ENCODE peak calls at places on chromosomes 5 and 9, in four cellular contexts. R is H9, L is neuronal stem cell, M is H1. B is an unnamed sample.

GRCh38 chr5:179297486-179298180 is 47.6 kb downstream of the ADAMTS2 start:
- DNase-seq in M (no peak), R (no peak), L (no peak), B (no peak)

GRCh38 chr5:142495561-142495960 is 170.7 kb upstream of the SPRY4 start:
- DNase-seq in L (no peak), R (no peak), M (no peak), B (no peak)

GRCh38 chr9:107060026-107060425 is 197.1 kb downstream of the ZNF462 start:
- DNase-seq in L (no peak), M (no peak), R (no peak), B (no peak)

GRCh38 chr5:126267435-126267834 is 155.8 kb upstream of the GRAMD2B start:
- DNase-seq in R (no peak), L (no peak), M (no peak), B (no peak)

GRCh38 chr9:91164724-91165520 is 196.8 kb downstream of the AUH start:
- DNase-seq in M (no peak), R (no peak), L (no peak), B (peak; percentile 47)

GRCh38 chr5:125409496-125410351 is 663.3 kb upstream of the ZNF608 start:
- DNase-seq in L (peak; percentile 81), R (no peak), M (no peak), B (peak; percentile 10)

GRCh38 chr9:131407717-131408195 is 13.9 kb downstream of the PRRC2B start:
- DNase-seq in R (peak; percentile 85), M (peak; percentile 65), L (no peak), B (peak; percentile 97)

GRCh38 chr5:16726538-16726946 is 109.7 kb upstream of the RETREG1 start:
- DNase-seq in L (no peak), R (no peak), M (no peak), B (no peak)

GRCh38 chr5:2695200-2695891 is 56.1 kb downstream of the IRX2 start:
- DNase-seq in L (no peak), R (no peak), M (no peak), B (no peak)

GRCh38 chr5:165209101-165209727 is 1703.8 kb downstream of the MAT2B start:
- DNase-seq in M (no peak), R (no peak), L (peak; percentile 36), B (peak; percentile 46)

GRCh38 chr5:101425345-101425744 is 522.3 kb upstream of the ST8SIA4 start:
- DNase-seq in R (no peak), M (no peak), L (no peak), B (no peak)

GRCh38 chr9:90914868-90915483 is 113.4 kb downstream of the SYK start:
- DNase-seq in M (peak; percentile 79), R (peak; percentile 89), L (peak; percentile 60), B (peak; percentile 80)

GRCh38 chr9:133351908-133352634 is 4.1 kb downstream of the RPL7A start:
- DNase-seq in R (peak; percentile 93), M (peak; percentile 83), L (peak; percentile 21), B (peak; percentile 93)

GRCh38 chr9:137757613-137758029 is 120.0 kb upstream of the CACNA1B start:
- DNase-seq in R (no peak), L (no peak), M (no peak), B (no peak)

GRCh38 chr5:55159763-55160492 is at the start of gene GPX8:
- DNase-seq in R (peak; percentile 58), L (peak; percentile 69), M (no peak), B (peak; percentile 94)

GRCh38 chr5:157914389-157914788 is 55.4 kb upstream of the CLINT1 start:
- DNase-seq in M (no peak), R (no peak), L (no peak), B (no peak)

GRCh38 chr5:1008451-1009358 is at the start of gene NKD2:
- DNase-seq in L (peak; percentile 56), R (no peak), M (peak; percentile 90), B (peak; percentile 37)

GRCh38 chr5:13698882-13699281 is 245.6 kb downstream of the DNAH5 start:
- DNase-seq in R (no peak), M (no peak), L (no peak), B (no peak)

GRCh38 chr9:31612336-31613030 is 772.0 kb upstream of the ACO1 start:
- DNase-seq in R (no peak), M (no peak), L (no peak), B (no peak)

GRCh38 chr5:106699198-106699597 is 971.5 kb downstream of the EFNA5 start:
- DNase-seq in L (no peak), M (peak; percentile 73), R (peak; percentile 76), B (peak; percentile 77)

GRCh38 chr9:33198163-33198562 is 31.0 kb upstream of the B4GALT1 start:
- DNase-seq in R (no peak), M (no peak), L (no peak), B (no peak)

GRCh38 chr9:38027714-38028113 is 41.3 kb downstream of the SHB start:
- DNase-seq in L (no peak), M (no peak), R (no peak), B (no peak)

GRCh38 chr5:139650689-139651501 is 2.7 kb downstream of the CXXC5 start:
- DNase-seq in R (peak; percentile 83), L (no peak), M (no peak), B (peak; percentile 88)

GRCh38 chr9:7549261-7549660 is 250.3 kb downstream of the DMAC1 start:
- DNase-seq in L (no peak), R (peak; percentile 78), M (peak; percentile 53), B (peak; percentile 92)

GRCh38 chr5:60490597-60491166 is 209.3 kb downstream of the DEPDC1B start:
- DNase-seq in R (no peak), M (no peak), L (no peak), B (no peak)

GRCh38 chr5:57841671-57842375 is 359.2 kb upstream of the ACTBL2 start:
- DNase-seq in M (peak; percentile 46), R (peak; percentile 80), L (peak; percentile 50), B (peak; percentile 98)

GRCh38 chr9:121386442-121387175 is 16.6 kb upstream of the STOM start:
- DNase-seq in R (no peak), M (no peak), L (no peak), B (peak; percentile 80)

GRCh38 chr9:6384732-6385131 is 28.3 kb upstream of the UHRF2 start:
- DNase-seq in R (peak; percentile 39), L (no peak), M (no peak), B (peak; percentile 12)

GRCh38 chr5:43207601-43208000 is 15.6 kb downstream of the NIM1K start:
- DNase-seq in L (no peak), M (no peak), R (no peak), B (no peak)

GRCh38 chr9:129383415-129384088 is 205.5 kb upstream of the IER5L start:
- DNase-seq in M (no peak), L (peak; percentile 38), R (peak; percentile 50), B (peak; percentile 68)

GRCh38 chr5:169801781-169802180 is 164.7 kb downstream of the DOCK2 start:
- DNase-seq in R (no peak), M (no peak), L (no peak), B (no peak)

GRCh38 chr9:125635888-125636287 is 71.1 kb downstream of the MAPKAP1 start:
- DNase-seq in R (no peak), L (no peak), M (no peak), B (no peak)

GRCh38 chr9:125639057-125639456 is 68.0 kb downstream of the MAPKAP1 start:
- DNase-seq in L (no peak), M (no peak), R (no peak), B (no peak)

GRCh38 chr9:125637264-125637663 is 69.7 kb downstream of the MAPKAP1 start:
- DNase-seq in L (no peak), M (no peak), R (no peak), B (no peak)

GRCh38 chr9:125638239-125638638 is 68.8 kb downstream of the MAPKAP1 start:
- DNase-seq in M (no peak), L (no peak), R (no peak), B (no peak)

DNA sequence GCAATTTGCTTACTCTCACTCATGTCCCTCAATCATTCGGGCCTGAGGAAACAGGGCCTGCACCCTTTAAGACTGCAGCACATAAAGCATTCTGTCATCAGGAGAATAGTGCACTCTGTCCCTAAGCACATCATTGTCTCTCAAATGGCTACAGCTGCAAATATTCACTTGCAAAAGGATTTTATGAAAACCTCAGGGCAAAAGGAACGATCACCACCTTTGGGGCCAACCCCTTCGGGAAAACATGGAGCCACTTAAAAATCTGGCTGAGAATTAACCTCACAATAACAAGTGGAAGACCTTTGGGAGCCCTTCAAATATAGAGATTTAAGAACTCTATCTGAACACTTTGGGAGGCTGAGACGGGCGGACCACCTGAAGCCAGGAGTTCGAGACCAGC is 68.4 kb downstream of the MAPKAP1 start:
- DNase-seq in R (no peak), M (no peak), L (no peak), B (no peak)
- H3K4me1 ChIP-seq in R (peaks cover 5% of the 10 kb centered on the region), M (peaks cover 2% of the 10 kb centered on the region), L (no peaks in the 10 kb centered on the region), B (peaks cover 2% of the 10 kb centered on the region)

GRCh38 chr9:134537891-134538520 is 103.6 kb upstream of the COL5A1 start:
- DNase-seq in L (no peak), M (no peak), R (no peak), B (no peak)

GRCh38 chr9:134534661-134535080 is 106.9 kb upstream of the COL5A1 start:
- DNase-seq in M (no peak), R (no peak), L (no peak), B (no peak)

GRCh38 chr9:134535171-134535570 is 106.4 kb upstream of the COL5A1 start:
- DNase-seq in L (no peak), R (no peak), M (no peak), B (no peak)

GRCh38 chr9:134536931-134537330 is 104.7 kb upstream of the COL5A1 start:
- DNase-seq in M (no peak), L (no peak), R (no peak), B (no peak)

GRCh38 chr9:134536101-134536900 is 105.3 kb upstream of the COL5A1 start:
- DNase-seq in M (no peak), L (no peak), R (no peak), B (no peak)
- H2BK5ac ChIP-seq in M (no peak overlapping the region), L (no peak overlapping the region), R (no peak overlapping the region), B (no peak overlapping the region)

GRCh38 chr5:174414315-174414710 is 310.1 kb upstream of the MSX2 start:
- DNase-seq in R (no peak), M (no peak), L (no peak), B (no peak)
- H3K4me1 ChIP-seq in R (no peaks in the 10 kb centered on the region), M (no peaks in the 10 kb centered on the region), L (no peaks in the 10 kb centered on the region), B (no peaks in the 10 kb centered on the region)

GRCh38 chr9:110592075-110592830 is 12.7 kb upstream of the SVEP1 start:
- DNase-seq in R (no peak), M (no peak), L (no peak), B (no peak)

GRCh38 chr9:110591526-110591925 is 12.0 kb upstream of the SVEP1 start:
- DNase-seq in L (no peak), M (no peak), R (no peak), B (peak; percentile 79)

GRCh38 chr9:110583237-110583636 is 3.7 kb upstream of the SVEP1 start:
- DNase-seq in L (no peak), R (no peak), M (no peak), B (no peak)

GRCh38 chr9:110590816-110591215 is 11.3 kb upstream of the SVEP1 start:
- DNase-seq in M (no peak), R (no peak), L (no peak), B (no peak)

DNA sequence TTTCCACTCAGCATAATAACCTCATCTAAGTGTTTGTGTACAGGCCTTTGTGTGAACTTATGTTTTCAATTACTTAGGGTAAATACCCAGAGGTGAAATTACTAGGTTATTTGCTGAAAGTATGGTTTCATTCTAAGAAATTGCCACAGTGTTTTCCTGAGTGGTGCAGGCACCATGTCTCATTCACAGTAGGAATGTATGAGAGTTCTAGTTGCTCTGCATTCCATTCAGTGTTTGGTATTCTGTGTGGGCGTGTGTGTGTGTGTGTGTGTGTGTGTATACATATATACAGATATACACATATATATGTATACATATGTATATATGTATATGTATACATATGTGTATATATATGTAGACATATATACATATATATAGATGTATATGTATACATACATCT is 8.8 kb upstream of the SVEP1 start:
- DNase-seq in R (no peak), M (no peak), L (no peak), B (no peak)
- H2BK5ac ChIP-seq in R (no peak overlapping the region), M (no peak overlapping the region), L (no peak overlapping the region), B (no peak overlapping the region)